ENCODE peak calls at places on chromosomes 1 and 21, in five cellular contexts. One of them, this sample, is unnamed.

GRCh38 chr1:34870395-34870794 is 10.8 kb upstream of the SMIM12 start:
- DNase-seq in psoas muscle: no peak
- DNase-seq in endothelial cell of umbilical vein: no peak
- DNase-seq in nephron progenitor cell: no peak
- DNase-seq in GM10248: no peak
- DNase-seq in this sample: no peak

GRCh38 chr1:100383743-100384405 is 31.6 kb downstream of the CDC14A start:
- DNase-seq in psoas muscle: no peak
- DNase-seq in endothelial cell of umbilical vein: no peak
- DNase-seq in nephron progenitor cell: no peak
- DNase-seq in GM10248: no peak
- DNase-seq in this sample: no peak

GRCh38 chr1:86970938-86971337 is 56.5 kb downstream of the HS2ST1 start:
- DNase-seq in nephron progenitor cell: no peak
- DNase-seq in GM10248: no peak
- DNase-seq in psoas muscle: no peak
- DNase-seq in endothelial cell of umbilical vein: no peak
- DNase-seq in this sample: no peak

GRCh38 chr1:46133181-46133658 is 791 bp upstream of the PIK3R3 start:
- DNase-seq in endothelial cell of umbilical vein: no peak
- DNase-seq in nephron progenitor cell: no peak
- DNase-seq in GM10248: peak; percentile 78
- DNase-seq in psoas muscle: no peak
- DNase-seq in this sample: no peak

GRCh38 chr1:209648931-209649776 is 3.1 kb downstream of the LAMB3 start:
- DNase-seq in endothelial cell of umbilical vein: peak; percentile 95
- DNase-seq in psoas muscle: no peak
- DNase-seq in GM10248: no peak
- DNase-seq in nephron progenitor cell: no peak
- DNase-seq in this sample: no peak

GRCh38 chr1:89578151-89578550 is 53.5 kb downstream of the LRRC8B start:
- DNase-seq in GM10248: no peak
- DNase-seq in psoas muscle: no peak
- DNase-seq in endothelial cell of umbilical vein: no peak
- DNase-seq in nephron progenitor cell: no peak
- DNase-seq in this sample: no peak

GRCh38 chr1:36239941-36240637 is 15.8 kb downstream of the THRAP3 start:
- DNase-seq in endothelial cell of umbilical vein: no peak
- DNase-seq in nephron progenitor cell: no peak
- DNase-seq in GM10248: no peak
- DNase-seq in psoas muscle: no peak
- DNase-seq in this sample: no peak

GRCh38 chr1:67760030-67760821 is 73.0 kb downstream of the GNG12 start:
- DNase-seq in endothelial cell of umbilical vein: peak; percentile 78
- DNase-seq in nephron progenitor cell: peak; percentile 69
- DNase-seq in psoas muscle: peak; percentile 62
- DNase-seq in GM10248: peak; percentile 78
- DNase-seq in this sample: peak; percentile 39

GRCh38 chr1:51061231-51061943 is 40.6 kb upstream of the C1orf185 start:
- DNase-seq in psoas muscle: no peak
- DNase-seq in nephron progenitor cell: no peak
- DNase-seq in endothelial cell of umbilical vein: no peak
- DNase-seq in GM10248: no peak
- DNase-seq in this sample: no peak

GRCh38 chr1:94550800-94551241 is 9.3 kb upstream of the F3 start:
- DNase-seq in psoas muscle: no peak
- DNase-seq in nephron progenitor cell: no peak
- DNase-seq in GM10248: no peak
- DNase-seq in endothelial cell of umbilical vein: no peak
- DNase-seq in this sample: no peak

GRCh38 chr1:153431928-153432327 is 15.6 kb downstream of the S100A7A start:
- DNase-seq in GM10248: no peak
- DNase-seq in endothelial cell of umbilical vein: no peak
- DNase-seq in nephron progenitor cell: no peak
- DNase-seq in psoas muscle: no peak
- DNase-seq in this sample: no peak

GRCh38 chr21:38042246-38042645 is 126.0 kb upstream of the KCNJ6 start:
- DNase-seq in GM10248: no peak
- DNase-seq in nephron progenitor cell: no peak
- DNase-seq in endothelial cell of umbilical vein: no peak
- DNase-seq in psoas muscle: no peak
- DNase-seq in this sample: no peak

GRCh38 chr1:115145221-115145620 is 55.9 kb upstream of the TSPAN2 start:
- DNase-seq in endothelial cell of umbilical vein: no peak
- DNase-seq in psoas muscle: no peak
- DNase-seq in nephron progenitor cell: no peak
- DNase-seq in GM10248: no peak
- DNase-seq in this sample: no peak

GRCh38 chr1:196433000-196433399 is 175.2 kb downstream of the KCNT2 start:
- DNase-seq in endothelial cell of umbilical vein: no peak
- DNase-seq in nephron progenitor cell: no peak
- DNase-seq in GM10248: no peak
- DNase-seq in psoas muscle: no peak
- DNase-seq in this sample: no peak

GRCh38 chr1:121525355-121525754 is 340.6 kb downstream of the SRGAP2C start:
- DNase-seq in endothelial cell of umbilical vein: no peak
- DNase-seq in GM10248: no peak
- DNase-seq in psoas muscle: no peak
- DNase-seq in nephron progenitor cell: no peak
- DNase-seq in this sample: no peak

GRCh38 chr1:29896791-29897725 is 660.7 kb downstream of the PTPRU start:
- DNase-seq in psoas muscle: no peak
- DNase-seq in GM10248: no peak
- DNase-seq in endothelial cell of umbilical vein: no peak
- DNase-seq in nephron progenitor cell: peak; percentile 17
- DNase-seq in this sample: no peak

GRCh38 chr21:32516729-32517649 is 68.3 kb downstream of the TCP10L start:
- DNase-seq in nephron progenitor cell: no peak
- DNase-seq in psoas muscle: no peak
- DNase-seq in GM10248: no peak
- DNase-seq in endothelial cell of umbilical vein: peak; percentile 94
- DNase-seq in this sample: no peak

DNA sequence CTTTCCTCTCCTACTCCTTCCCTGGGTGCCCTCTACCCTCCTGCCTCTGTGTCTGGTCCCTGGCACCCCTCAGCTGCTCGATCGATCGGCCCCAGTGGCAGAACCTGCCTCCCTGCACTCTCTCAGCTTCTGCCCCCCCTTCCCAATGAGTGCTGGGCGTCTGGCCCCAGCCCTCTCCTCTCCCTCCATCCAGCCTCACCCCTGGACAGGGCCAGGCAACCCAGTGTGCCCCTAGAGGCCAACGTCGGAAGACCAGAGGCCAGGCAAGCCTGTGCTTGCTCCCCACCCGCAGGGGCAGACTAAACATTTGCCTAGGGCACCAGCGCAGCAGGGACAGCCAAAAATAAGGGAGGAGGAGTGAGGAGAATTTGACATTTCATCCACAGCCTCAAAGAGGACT is 43.5 kb downstream of the LGR6 start:
- DNase-seq in nephron progenitor cell: peak; percentile 68
- DNase-seq in GM10248: peak; percentile 60
- DNase-seq in psoas muscle: no peak
- DNase-seq in endothelial cell of umbilical vein: peak; percentile 6
- DNase-seq in this sample: peak; percentile 33
- TF ChIP-seq CTCF in nephron progenitor cell: peak; percentile 51
- TF ChIP-seq CTCF in GM10248: peak; percentile 46
- TF ChIP-seq CTCF in psoas muscle: peak; percentile 18
- TF ChIP-seq CTCF in endothelial cell of umbilical vein: peak; percentile 60
- TF ChIP-seq CTCF in this sample: peak; percentile 60

GRCh38 chr21:40635336-40635735 is 211.6 kb downstream of the DSCAM start:
- DNase-seq in nephron progenitor cell: no peak
- DNase-seq in endothelial cell of umbilical vein: no peak
- DNase-seq in psoas muscle: no peak
- DNase-seq in GM10248: no peak
- DNase-seq in this sample: no peak

GRCh38 chr21:40640427-40640826 is 206.5 kb downstream of the DSCAM start:
- DNase-seq in endothelial cell of umbilical vein: no peak
- DNase-seq in GM10248: no peak
- DNase-seq in psoas muscle: no peak
- DNase-seq in nephron progenitor cell: no peak
- DNase-seq in this sample: no peak
- TF ChIP-seq CTCF in endothelial cell of umbilical vein: no peak
- TF ChIP-seq CTCF in GM10248: no peak
- TF ChIP-seq CTCF in psoas muscle: no peak
- TF ChIP-seq CTCF in nephron progenitor cell: no peak
- TF ChIP-seq CTCF in this sample: no peak

GRCh38 chr1:117754061-117754969 is 148.5 kb downstream of the TENT5C start:
- DNase-seq in nephron progenitor cell: peak; percentile 68
- DNase-seq in psoas muscle: no peak
- DNase-seq in GM10248: peak; percentile 60
- DNase-seq in endothelial cell of umbilical vein: peak; percentile 71
- DNase-seq in this sample: peak; percentile 31

GRCh38 chr1:117757668-117758067 is 151.8 kb downstream of the TENT5C start:
- DNase-seq in psoas muscle: no peak
- DNase-seq in GM10248: no peak
- DNase-seq in endothelial cell of umbilical vein: no peak
- DNase-seq in nephron progenitor cell: no peak
- DNase-seq in this sample: no peak

GRCh38 chr1:117758444-117759316 is 152.8 kb downstream of the TENT5C start:
- DNase-seq in nephron progenitor cell: peak; percentile 79
- DNase-seq in psoas muscle: peak; percentile 69
- DNase-seq in endothelial cell of umbilical vein: peak; percentile 86
- DNase-seq in GM10248: peak; percentile 75
- DNase-seq in this sample: peak; percentile 83

GRCh38 chr1:117760069-117760468 is 154.2 kb downstream of the TENT5C start:
- DNase-seq in GM10248: no peak
- DNase-seq in nephron progenitor cell: no peak
- DNase-seq in endothelial cell of umbilical vein: no peak
- DNase-seq in psoas muscle: no peak
- DNase-seq in this sample: no peak

DNA sequence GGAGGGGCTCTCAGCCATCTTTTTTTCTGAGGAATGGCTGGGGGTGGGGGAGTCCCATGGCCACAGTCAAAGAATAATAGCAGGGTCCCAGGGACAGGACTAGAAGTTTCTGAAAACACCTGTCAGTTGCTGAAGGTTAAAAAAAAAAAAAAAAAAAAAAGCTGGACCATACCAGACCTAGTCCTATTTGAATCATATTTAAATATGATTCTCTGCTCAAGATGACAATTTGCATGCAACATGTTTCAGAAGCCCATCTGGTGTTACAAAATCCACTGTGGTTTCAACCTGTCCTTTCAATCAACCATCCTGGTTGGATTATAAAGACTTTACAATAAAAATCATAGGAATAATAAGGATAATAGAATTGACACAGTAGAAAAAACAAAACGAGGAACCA is 153.7 kb downstream of the TENT5C start:
- DNase-seq in GM10248: no peak
- DNase-seq in endothelial cell of umbilical vein: no peak
- DNase-seq in psoas muscle: no peak
- DNase-seq in nephron progenitor cell: no peak
- DNase-seq in this sample: no peak
- TF ChIP-seq CTCF in GM10248: no peak
- TF ChIP-seq CTCF in endothelial cell of umbilical vein: no peak
- TF ChIP-seq CTCF in psoas muscle: no peak
- TF ChIP-seq CTCF in nephron progenitor cell: no peak
- TF ChIP-seq CTCF in this sample: no peak

GRCh38 chr21:46351476-46352155 is 27.7 kb downstream of the PCNT start:
- DNase-seq in endothelial cell of umbilical vein: no peak
- DNase-seq in psoas muscle: peak; percentile 44
- DNase-seq in nephron progenitor cell: no peak
- DNase-seq in GM10248: no peak
- DNase-seq in this sample: no peak
- TF ChIP-seq CTCF in endothelial cell of umbilical vein: no peak
- TF ChIP-seq CTCF in psoas muscle: no peak
- TF ChIP-seq CTCF in nephron progenitor cell: no peak
- TF ChIP-seq CTCF in GM10248: no peak
- TF ChIP-seq CTCF in this sample: no peak

GRCh38 chr1:4594286-4594991 is 60.0 kb upstream of the AJAP1 start:
- DNase-seq in nephron progenitor cell: no peak
- DNase-seq in GM10248: no peak
- DNase-seq in psoas muscle: no peak
- DNase-seq in endothelial cell of umbilical vein: no peak
- DNase-seq in this sample: no peak
- TF ChIP-seq CTCF in nephron progenitor cell: no peak
- TF ChIP-seq CTCF in GM10248: no peak
- TF ChIP-seq CTCF in psoas muscle: no peak
- TF ChIP-seq CTCF in endothelial cell of umbilical vein: no peak
- TF ChIP-seq CTCF in this sample: peak; percentile 58

GRCh38 chr1:158246650-158247049 is 7.6 kb upstream of the CD1A start:
- DNase-seq in psoas muscle: no peak
- DNase-seq in GM10248: no peak
- DNase-seq in endothelial cell of umbilical vein: no peak
- DNase-seq in nephron progenitor cell: no peak
- DNase-seq in this sample: no peak
- TF ChIP-seq CTCF in psoas muscle: no peak
- TF ChIP-seq CTCF in GM10248: peak; percentile 1
- TF ChIP-seq CTCF in endothelial cell of umbilical vein: no peak
- TF ChIP-seq CTCF in nephron progenitor cell: no peak
- TF ChIP-seq CTCF in this sample: no peak

DNA sequence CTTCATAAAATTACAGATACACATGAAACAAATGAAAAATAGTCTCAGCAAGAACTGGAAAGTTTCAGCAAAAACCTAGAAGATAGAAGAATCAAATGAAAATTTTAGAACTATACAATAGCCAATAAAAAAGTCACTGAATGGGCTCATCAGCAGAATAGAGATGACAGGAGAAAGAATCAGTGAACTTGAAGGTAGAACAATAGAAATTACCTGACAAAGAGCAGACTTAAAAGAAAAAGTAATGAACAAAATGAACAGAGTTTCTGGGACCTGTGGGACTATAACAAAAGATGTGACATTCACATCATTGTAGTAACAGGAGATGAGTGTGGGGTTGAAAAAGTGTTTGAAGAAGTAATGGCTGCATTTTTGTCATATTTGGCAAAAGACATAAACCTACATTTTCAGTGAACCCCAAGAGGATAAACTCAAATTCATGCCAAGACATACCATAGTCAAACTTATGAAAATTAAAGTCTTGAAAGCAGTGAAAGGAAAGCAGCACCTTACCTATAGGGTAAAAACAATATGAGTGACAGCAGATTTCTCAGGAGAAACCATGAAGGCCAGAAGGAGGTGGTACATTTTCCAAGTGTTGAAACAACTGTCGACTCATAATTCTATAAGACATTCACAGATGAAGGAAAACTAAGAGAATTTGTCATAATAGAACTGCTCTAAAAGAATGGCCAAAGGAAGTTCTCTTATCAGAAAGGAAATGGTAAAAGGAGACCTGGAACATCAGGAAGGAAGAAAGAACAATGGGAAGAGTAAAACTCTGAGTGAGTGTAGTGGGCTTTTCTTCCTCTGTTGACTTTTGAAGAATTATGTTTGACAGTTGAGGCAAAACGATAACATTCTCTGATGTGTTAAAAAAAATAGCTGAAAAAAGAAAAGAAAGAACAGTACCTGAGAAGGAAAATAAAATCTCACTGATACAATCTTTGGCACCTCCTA is 23.5 kb downstream of the NTPCR start:
- DNase-seq in psoas muscle: no peak
- DNase-seq in nephron progenitor cell: no peak
- DNase-seq in endothelial cell of umbilical vein: peak; percentile 48
- DNase-seq in GM10248: no peak
- DNase-seq in this sample: no peak
- TF ChIP-seq CTCF in psoas muscle: no peak
- TF ChIP-seq CTCF in nephron progenitor cell: no peak
- TF ChIP-seq CTCF in endothelial cell of umbilical vein: no peak
- TF ChIP-seq CTCF in GM10248: no peak
- TF ChIP-seq CTCF in this sample: no peak